ENCODE peak calls at places on chromosome 6, in eight cellular contexts. R is CD4-positive, alpha-beta memory T cell; W is activated naive CD8-positive, alpha-beta T cell treated with anti-CD3 and anti-CD28 coated beads, Interleukin-2, amount 50 U/mL, for 24 hours; C is stimulated activated CD4-positive, alpha-beta T cell treated with anti-CD3 and anti-CD28 coated beads, TNF-alpha, amount 100 ng/mL, for 24 hours; J is HCT116; G is activated T-helper 1 cell treated with anti-CD3 and anti-CD28 coated beads, Interleukin-12 subunit alpha, Interleukin-12 subunit beta, Interleukin-2, Interleukin-4 antibody, amounts not matched to agents 30 ng/mL and 10 ng/mL and 1 ng/mL, durations not matched to agents 14 hours and 24 hours and 36 hours; D is GM04503; F is smooth muscle cell of the brain vasculature. T is an unnamed sample.

GRCh38 chr6:104711371-104711770 is 148.3 kb downstream of the HACE1 start:
- DNase-seq in R (no peak), W (no peak), C (no peak), J (no peak), G (no peak), D (peak; percentile 58), F (no peak), T (peak; percentile 51)

GRCh38 chr6:137218473-137218916 is 690 bp downstream of the IFNGR1 start:
- DNase-seq in R (peak; percentile 70), W (peak; percentile 37), C (peak; percentile 7), J (no peak), G (peak; percentile 33), D (peak; percentile 44), F (no peak), T (peak; percentile 52)

GRCh38 chr6:105359419-105360366 is 43.2 kb downstream of the PREP start:
- DNase-seq in R (no peak), W (no peak), C (no peak), J (no peak), G (no peak), D (peak; percentile 85), F (no peak), T (peak; percentile 96)

GRCh38 chr6:108766419-108766818 is 81.8 kb upstream of the ARMC2 start:
- DNase-seq in R (no peak), W (no peak), C (no peak), J (no peak), G (no peak), D (no peak), F (no peak), T (no peak)

GRCh38 chr6:37021356-37022129 is 16.1 kb downstream of the FGD2 start:
- DNase-seq in R (peak; percentile 83), W (peak; percentile 72), C (peak; percentile 61), J (no peak), G (peak; percentile 74), D (no peak), F (peak; percentile 32), T (peak; percentile 61)

GRCh38 chr6:31969712-31970603 is 2.0 kb downstream of the DXO start:
- DNase-seq in R (no peak), W (no peak), C (no peak), J (no peak), G (no peak), D (no peak), F (no peak), T (peak; percentile 55)

GRCh38 chr6:121405306-121405705 is 30.1 kb upstream of the GJA1 start:
- DNase-seq in R (no peak), W (no peak), C (no peak), J (no peak), G (no peak), D (no peak), F (no peak), T (no peak)

GRCh38 chr6:139376604-139377218 is 2.3 kb upstream of the CITED2 start:
- DNase-seq in R (no peak), W (no peak), C (no peak), J (no peak), G (no peak), D (peak; percentile 48), F (no peak), T (peak; percentile 41)

GRCh38 chr6:6683964-6684363 is 95.4 kb downstream of the LY86 start:
- DNase-seq in R (no peak), W (no peak), C (no peak), J (no peak), G (no peak), D (no peak), F (no peak), T (no peak)

GRCh38 chr6:166572370-166573261 is 13.9 kb downstream of the RAMACL start:
- DNase-seq in R (no peak), W (no peak), C (no peak), J (no peak), G (no peak), D (no peak), F (no peak), T (peak; percentile 98)

GRCh38 chr6:104680539-104680938 is 179.2 kb downstream of the HACE1 start:
- DNase-seq in R (no peak), W (no peak), C (no peak), J (no peak), G (no peak), D (no peak), F (no peak), T (no peak)

GRCh38 chr6:74320076-74320475 is 624.1 kb downstream of the CD109 start:
- DNase-seq in R (no peak), W (no peak), C (no peak), J (no peak), G (no peak), D (no peak), F (no peak), T (no peak)

GRCh38 chr6:9921366-9921765 is 493.5 kb downstream of the TFAP2A start:
- DNase-seq in R (no peak), W (no peak), C (no peak), J (no peak), G (no peak), D (no peak), F (no peak), T (no peak)

GRCh38 chr6:144912474-144912873 is 627.3 kb downstream of the UTRN start:
- DNase-seq in R (no peak), W (no peak), C (no peak), J (no peak), G (no peak), D (peak; percentile 73), F (no peak), T (peak; percentile 90)

GRCh38 chr6:119040229-119040628 is 38.2 kb downstream of the FAM184A start:
- DNase-seq in R (no peak), W (no peak), C (no peak), J (no peak), G (no peak), D (no peak), F (no peak), T (no peak)

GRCh38 chr6:147802400-147802799 is 293.9 kb downstream of the SAMD5 start:
- DNase-seq in R (no peak), W (no peak), C (no peak), J (no peak), G (no peak), D (no peak), F (no peak), T (peak; percentile 69)

GRCh38 chr6:49225471-49225870 is 237.6 kb downstream of the MMUT start:
- DNase-seq in R (no peak), W (no peak), C (no peak), J (no peak), G (no peak), D (no peak), F (no peak), T (no peak)

GRCh38 chr6:54282186-54282585 is 26.1 kb upstream of the TINAG start:
- DNase-seq in R (no peak), W (no peak), C (no peak), J (peak; percentile 19), G (no peak), D (peak; percentile 93), F (no peak), T (peak; percentile 89)

GRCh38 chr6:6293317-6293716 is 27.1 kb downstream of the F13A1 start:
- DNase-seq in R (no peak), W (no peak), C (no peak), J (no peak), G (no peak), D (no peak), F (no peak), T (no peak)

GRCh38 chr6:15382712-15383111 is 136.8 kb downstream of the JARID2 start:
- DNase-seq in R (no peak), W (no peak), C (no peak), J (no peak), G (no peak), D (no peak), F (no peak), T (no peak)

GRCh38 chr6:90178294-90178678 is 118.4 kb downstream of the BACH2 start:
- DNase-seq in R (no peak), W (no peak), C (no peak), J (no peak), G (no peak), D (no peak), F (no peak), T (peak; percentile 38)

GRCh38 chr6:133441491-133441890 is 200.3 kb downstream of the EYA4 start:
- DNase-seq in R (no peak), W (no peak), C (no peak), J (no peak), G (no peak), D (no peak), F (no peak), T (no peak)

GRCh38 chr6:34462561-34462971 is 3.3 kb upstream of the PACSIN1 start:
- DNase-seq in R (no peak), W (no peak), C (no peak), J (peak; percentile 69), G (no peak), D (no peak), F (no peak), T (no peak)

GRCh38 chr6:74001091-74001490 is 305.1 kb downstream of the CD109 start:
- DNase-seq in R (no peak), W (no peak), C (no peak), J (no peak), G (no peak), D (no peak), F (no peak), T (no peak)

GRCh38 chr6:27500177-27500576 is 27.3 kb upstream of the ZNF184 start:
- DNase-seq in R (no peak), W (no peak), C (no peak), J (no peak), G (no peak), D (no peak), F (no peak), T (no peak)

GRCh38 chr6:72390548-72390947 is 231.3 kb upstream of the KCNQ5 start:
- DNase-seq in R (no peak), W (no peak), C (no peak), J (no peak), G (no peak), D (no peak), F (no peak), T (no peak)

GRCh38 chr6:132300323-132300949 is 100.8 kb downstream of the MOXD1 start:
- DNase-seq in R (peak; percentile 5), W (peak; percentile 13), C (peak; percentile 12), J (peak; percentile 40), G (no peak), D (no peak), F (no peak), T (peak; percentile 75)

GRCh38 chr6:113879186-113880096 is 22.3 kb downstream of the MARCKS start:
- DNase-seq in R (peak; percentile 4), W (no peak), C (no peak), J (peak; percentile 68), G (no peak), D (no peak), F (no peak), T (peak; percentile 83)

GRCh38 chr6:64872633-64873032 is 834.4 kb downstream of the EYS start:
- DNase-seq in R (no peak), W (no peak), C (no peak), J (no peak), G (no peak), D (no peak), F (no peak), T (no peak)